ENCODE peak calls at places on chromosomes 4 and X, in four cellular contexts. One of them, this sample, is unnamed.

GRCh38 chr4:123517971-123518370 is 121.4 kb downstream of the SPRY1 start:
- DNase-seq in K562: no peak
- DNase-seq in GM12878: no peak
- DNase-seq in H1: no peak
- DNase-seq in this sample: peak; percentile 82

GRCh38 chr4:32775049-32775448 is 2054.9 kb downstream of the PCDH7 start:
- DNase-seq in K562: no peak
- DNase-seq in GM12878: no peak
- DNase-seq in H1: no peak
- DNase-seq in this sample: no peak

GRCh38 chrX:17242470-17242869 is 132.5 kb upstream of the NHS start:
- DNase-seq in K562: peak; percentile 33
- DNase-seq in GM12878: no peak
- DNase-seq in H1: peak; percentile 45
- DNase-seq in this sample: peak; percentile 55

GRCh38 chr4:2837110-2837903 is 6.3 kb upstream of the ADD1 start:
- DNase-seq in K562: no peak
- DNase-seq in GM12878: no peak
- DNase-seq in H1: peak; percentile 47
- DNase-seq in this sample: no peak

GRCh38 chr4:121824950-121825349 is 1.3 kb upstream of the CCNA2 start:
- DNase-seq in K562: no peak
- DNase-seq in GM12878: no peak
- DNase-seq in H1: no peak
- DNase-seq in this sample: no peak

GRCh38 chr4:82614868-82615449 is 53.2 kb upstream of the TMEM150C start:
- DNase-seq in K562: no peak
- DNase-seq in GM12878: no peak
- DNase-seq in H1: no peak
- DNase-seq in this sample: no peak

GRCh38 chrX:13091111-13091765 is 46.8 kb upstream of the FAM9C start:
- DNase-seq in K562: no peak
- DNase-seq in GM12878: peak; percentile 75
- DNase-seq in H1: no peak
- DNase-seq in this sample: no peak

GRCh38 chr4:102553982-102554381 is 52.8 kb downstream of the NFKB1 start:
- DNase-seq in K562: no peak
- DNase-seq in GM12878: no peak
- DNase-seq in H1: no peak
- DNase-seq in this sample: peak; percentile 42

GRCh38 chr4:25913056-25913850 is 767 bp upstream of the SMIM20 start:
- DNase-seq in K562: peak; percentile 15
- DNase-seq in GM12878: no peak
- DNase-seq in H1: no peak
- DNase-seq in this sample: peak; percentile 47

GRCh38 chr4:88335092-88335665 is 43.5 kb upstream of the HERC6 start:
- DNase-seq in K562: no peak
- DNase-seq in GM12878: no peak
- DNase-seq in H1: peak; percentile 38
- DNase-seq in this sample: peak; percentile 24

GRCh38 chr4:86960557-86960959 is 25.7 kb downstream of the AFF1 start:
- DNase-seq in K562: peak; percentile 53
- DNase-seq in GM12878: no peak
- DNase-seq in H1: no peak
- DNase-seq in this sample: peak; percentile 46

GRCh38 chr4:17544831-17545234 is 29.9 kb downstream of the CLRN2 start:
- DNase-seq in K562: no peak
- DNase-seq in GM12878: no peak
- DNase-seq in H1: no peak
- DNase-seq in this sample: no peak

GRCh38 chr4:28259951-28260350 is 1399.3 kb downstream of the STIM2 start:
- DNase-seq in K562: no peak
- DNase-seq in GM12878: no peak
- DNase-seq in H1: no peak
- DNase-seq in this sample: no peak

GRCh38 chr4:105471566-105472176 is 2.2 kb downstream of the PPA2 start:
- DNase-seq in K562: peak; percentile 72
- DNase-seq in GM12878: peak; percentile 66
- DNase-seq in H1: peak; percentile 67
- DNase-seq in this sample: peak; percentile 79

GRCh38 chrX:52425710-52426245 is 57.0 kb downstream of the XAGE2 start:
- DNase-seq in K562: no peak
- DNase-seq in GM12878: no peak
- DNase-seq in H1: no peak
- DNase-seq in this sample: peak; percentile 42

GRCh38 chr4:133347409-133347808 is 198.3 kb downstream of the PCDH10 start:
- DNase-seq in K562: no peak
- DNase-seq in GM12878: no peak
- DNase-seq in H1: no peak
- DNase-seq in this sample: no peak

GRCh38 chr4:124727331-124727730 is 14.8 kb upstream of the ANKRD50 start:
- DNase-seq in K562: no peak
- DNase-seq in GM12878: no peak
- DNase-seq in H1: no peak
- DNase-seq in this sample: peak; percentile 63

GRCh38 chrX:78979789-78980464 is 34.7 kb downstream of the P2RY10 start:
- DNase-seq in K562: no peak
- DNase-seq in GM12878: peak; percentile 84
- DNase-seq in H1: no peak
- DNase-seq in this sample: no peak

GRCh38 chrX:18793601-18794089 is 86.2 kb downstream of the PPEF1 start:
- DNase-seq in K562: peak; percentile 52
- DNase-seq in GM12878: no peak
- DNase-seq in H1: peak; percentile 35
- DNase-seq in this sample: no peak

GRCh38 chr4:174318829-174319764 is 35.4 kb downstream of the CEP44 start:
- DNase-seq in K562: peak; percentile 25
- DNase-seq in GM12878: no peak
- DNase-seq in H1: no peak
- DNase-seq in this sample: peak; percentile 46

GRCh38 chrX:108795240-108795639 is 58.9 kb upstream of the IRS4 start:
- DNase-seq in K562: no peak
- DNase-seq in GM12878: no peak
- DNase-seq in H1: no peak
- DNase-seq in this sample: no peak
- TF ChIP-seq CHD1 in K562: no peak
- TF ChIP-seq CHD1 in GM12878: no peak
- TF ChIP-seq CHD1 in H1: no peak
- TF ChIP-seq CHD1 in this sample: no peak

GRCh38 chr4:39565925-39566630 is 38.8 kb upstream of the UGDH start:
- DNase-seq in K562: no peak
- DNase-seq in GM12878: no peak
- DNase-seq in H1: no peak
- DNase-seq in this sample: peak; percentile 96
- TF ChIP-seq CHD1 in K562: no peak
- TF ChIP-seq CHD1 in GM12878: no peak
- TF ChIP-seq CHD1 in H1: no peak
- TF ChIP-seq CHD1 in this sample: no peak

DNA sequence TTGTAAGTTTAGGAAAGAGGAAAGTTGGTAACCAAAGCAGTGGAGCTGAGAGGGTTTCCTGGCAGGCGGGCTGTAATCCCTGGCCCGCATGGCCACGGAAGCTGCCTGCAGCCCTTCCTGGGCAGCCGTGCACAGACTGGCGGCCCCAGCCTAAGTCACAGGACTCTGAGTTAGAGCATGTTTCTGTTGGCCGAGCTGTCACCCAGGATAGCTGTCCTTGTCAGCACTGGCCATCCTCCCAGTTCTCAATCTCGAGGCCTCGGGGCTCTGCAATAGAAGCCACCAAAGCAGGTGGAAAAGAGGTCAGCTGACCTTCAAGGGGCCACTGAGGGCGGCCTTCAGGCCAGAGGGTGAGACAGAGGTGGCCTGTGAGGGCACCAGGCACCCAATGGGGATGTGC is 20.5 kb downstream of the PNMA6E start:
- DNase-seq in K562: no peak
- DNase-seq in GM12878: no peak
- DNase-seq in H1: no peak
- DNase-seq in this sample: no peak
- TF ChIP-seq CHD1 in K562: no peak
- TF ChIP-seq CHD1 in GM12878: no peak
- TF ChIP-seq CHD1 in H1: no peak
- TF ChIP-seq CHD1 in this sample: no peak

DNA sequence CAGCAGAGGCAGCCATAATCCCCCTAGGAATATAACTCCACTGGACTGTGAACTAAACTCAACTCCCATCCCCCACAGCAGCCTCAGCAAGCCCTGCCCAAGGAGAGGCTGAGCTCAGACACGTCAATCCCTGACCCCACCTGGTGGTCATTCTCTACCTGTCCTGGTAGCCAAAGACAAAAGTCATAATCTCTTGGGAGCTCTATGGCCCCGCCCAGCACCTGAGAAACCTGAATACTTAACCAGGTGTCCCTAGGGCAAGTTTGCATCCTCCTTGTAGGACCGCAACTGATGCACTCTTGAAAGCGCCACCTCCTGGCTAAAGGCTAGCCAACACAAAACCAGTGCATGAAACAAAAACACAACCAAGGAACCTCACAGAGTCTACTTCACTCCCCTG is 18.4 kb downstream of the CT47B1 start:
- DNase-seq in K562: no peak
- DNase-seq in GM12878: no peak
- DNase-seq in H1: peak; percentile 40
- DNase-seq in this sample: no peak
- TF ChIP-seq CHD1 in K562: no peak
- TF ChIP-seq CHD1 in GM12878: no peak
- TF ChIP-seq CHD1 in H1: no peak
- TF ChIP-seq CHD1 in this sample: no peak

GRCh38 chr4:68905598-68906237 is 45.9 kb downstream of the UGT2A3 start:
- DNase-seq in K562: no peak
- DNase-seq in GM12878: no peak
- DNase-seq in H1: peak; percentile 51
- DNase-seq in this sample: no peak
- TF ChIP-seq CHD1 in K562: no peak
- TF ChIP-seq CHD1 in GM12878: no peak
- TF ChIP-seq CHD1 in H1: no peak
- TF ChIP-seq CHD1 in this sample: no peak

GRCh38 chr4:39025552-39026085 is 6.6 kb downstream of the TMEM156 start:
- DNase-seq in K562: peak; percentile 43
- DNase-seq in GM12878: no peak
- DNase-seq in H1: no peak
- DNase-seq in this sample: peak; percentile 63
- TF ChIP-seq CHD1 in K562: no peak
- TF ChIP-seq CHD1 in GM12878: no peak
- TF ChIP-seq CHD1 in H1: no peak
- TF ChIP-seq CHD1 in this sample: no peak

GRCh38 chr4:7148337-7148736 is 44.0 kb upstream of the SORCS2 start:
- DNase-seq in K562: no peak
- DNase-seq in GM12878: no peak
- DNase-seq in H1: no peak
- DNase-seq in this sample: no peak

GRCh38 chr4:7147261-7147660 is 45.1 kb upstream of the SORCS2 start:
- DNase-seq in K562: no peak
- DNase-seq in GM12878: no peak
- DNase-seq in H1: no peak
- DNase-seq in this sample: no peak

GRCh38 chr4:7151668-7152227 is 40.6 kb upstream of the SORCS2 start:
- DNase-seq in K562: peak; percentile 37
- DNase-seq in GM12878: no peak
- DNase-seq in H1: no peak
- DNase-seq in this sample: no peak

GRCh38 chr4:7147661-7148310 is 44.6 kb upstream of the SORCS2 start:
- DNase-seq in K562: no peak
- DNase-seq in GM12878: no peak
- DNase-seq in H1: no peak
- DNase-seq in this sample: no peak

GRCh38 chr4:7150083-7150635 is 42.2 kb upstream of the SORCS2 start:
- DNase-seq in K562: no peak
- DNase-seq in GM12878: no peak
- DNase-seq in H1: no peak
- DNase-seq in this sample: no peak
- TF ChIP-seq CHD1 in K562: no peak
- TF ChIP-seq CHD1 in GM12878: no peak
- TF ChIP-seq CHD1 in H1: no peak
- TF ChIP-seq CHD1 in this sample: no peak

DNA sequence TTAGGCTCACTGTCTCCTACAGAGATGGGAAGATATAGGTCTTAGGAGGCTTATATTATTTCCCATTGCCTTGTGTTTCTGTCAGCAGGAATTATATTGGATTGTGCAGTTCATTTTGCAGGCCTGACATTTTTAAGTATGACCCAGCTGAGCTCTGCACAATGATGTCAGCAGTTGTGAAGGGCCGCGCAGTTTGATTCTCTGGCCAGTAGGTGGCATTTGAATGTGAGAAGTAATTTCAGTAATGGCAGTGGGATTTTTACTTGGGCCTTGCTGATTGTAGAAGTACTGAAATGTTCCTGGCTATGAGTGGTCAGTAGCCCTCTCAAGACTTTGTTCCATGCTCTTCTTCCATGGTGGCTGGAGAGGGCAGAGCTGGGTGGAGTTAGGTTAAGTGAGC is 247.2 kb upstream of the MTMR8 start:
- DNase-seq in K562: no peak
- DNase-seq in GM12878: no peak
- DNase-seq in H1: peak; percentile 45
- DNase-seq in this sample: no peak
- TF ChIP-seq CHD1 in K562: no peak
- TF ChIP-seq CHD1 in GM12878: no peak
- TF ChIP-seq CHD1 in H1: no peak
- TF ChIP-seq CHD1 in this sample: no peak

DNA sequence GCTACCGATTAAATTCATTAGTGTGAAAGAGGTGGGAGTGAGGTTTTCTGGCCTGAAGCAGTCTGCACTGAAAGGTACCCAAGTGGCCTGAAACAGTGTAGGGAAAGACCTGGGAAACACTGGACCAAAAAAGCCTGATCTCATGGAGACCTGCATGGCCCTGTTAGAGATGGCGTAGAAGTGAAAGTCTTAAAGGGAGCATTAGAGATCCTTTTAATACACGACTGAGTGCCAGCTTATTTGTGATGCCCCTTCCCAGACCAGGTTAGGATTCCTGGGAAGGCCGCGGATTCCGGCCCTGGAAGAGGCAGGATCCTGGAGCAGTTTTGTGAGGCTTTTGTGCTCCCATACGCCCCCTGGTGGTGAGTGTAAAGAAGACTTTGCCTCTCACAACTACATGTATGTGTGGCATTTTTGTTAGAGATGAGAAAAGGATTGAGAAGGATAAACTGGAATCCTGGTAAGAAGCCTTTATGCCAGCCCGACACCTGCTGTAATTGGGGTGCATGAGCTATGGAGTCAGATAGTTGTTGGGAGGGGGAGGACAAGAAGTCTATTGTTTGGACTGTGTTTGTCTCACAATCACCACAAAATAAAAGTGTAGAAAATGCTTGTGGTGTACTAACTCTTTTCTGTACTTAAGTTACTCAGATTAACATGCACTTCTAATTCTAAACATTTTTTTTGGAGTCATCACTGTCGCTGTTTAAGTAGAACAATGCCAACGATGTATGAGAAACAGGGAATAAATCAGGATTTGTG is 54.0 kb downstream of the JADE1 start:
- DNase-seq in K562: peak; percentile 53
- DNase-seq in GM12878: no peak
- DNase-seq in H1: peak; percentile 91
- DNase-seq in this sample: peak; percentile 80
- TF ChIP-seq CHD1 in K562: no peak
- TF ChIP-seq CHD1 in GM12878: no peak
- TF ChIP-seq CHD1 in H1: no peak
- TF ChIP-seq CHD1 in this sample: no peak